ENCODE peak calls at places on chromosome 20, in four cellular contexts. O is neural progenitor cell, Y is Peyer's patch, V is SJSA1. G is an unnamed sample.

GRCh38 chr20:21103582-21104465 is 2.3 kb downstream of the LINC00237 start:
- DNase-seq in Y (no peak), O (peak; percentile 52), V (no peak), G (no peak)

GRCh38 chr20:35953411-35954199 is 697 bp downstream of the SCAND1 start:
- DNase-seq in Y (peak; percentile 74), V (no peak), O (peak; percentile 69), G (peak; percentile 89)

GRCh38 chr20:61762886-61763739 is 302.6 kb downstream of the TAF4 start:
- DNase-seq in Y (peak; percentile 14), V (no peak), O (no peak), G (peak; percentile 81)

GRCh38 chr20:38304845-38305447 is 990 bp downstream of the BPI start:
- DNase-seq in Y (no peak), O (peak; percentile 36), V (no peak), G (no peak)

GRCh38 chr20:63323298-63323820 is 30.4 kb downstream of the COL20A1 start:
- DNase-seq in O (no peak), V (no peak), Y (no peak), G (peak; percentile 51)

GRCh38 chr20:19973920-19974620 is 43.1 kb upstream of the NAA20 start:
- DNase-seq in V (no peak), O (no peak), Y (no peak), G (no peak)

GRCh38 chr20:5741089-5741488 is 9.1 kb upstream of the SHLD1 start:
- DNase-seq in Y (no peak), O (no peak), V (no peak), G (no peak)

GRCh38 chr20:23003077-23003476 is 32.0 kb upstream of the SSTR4 start:
- DNase-seq in O (no peak), Y (no peak), V (no peak), G (no peak)

GRCh38 chr20:32929162-32929561 is 70.4 kb downstream of the EFCAB8 start:
- DNase-seq in V (no peak), Y (no peak), O (no peak), G (no peak)

GRCh38 chr20:23180451-23180921 is 94.4 kb upstream of the CD93 start:
- DNase-seq in V (peak; percentile 80), Y (no peak), O (no peak), G (no peak)

GRCh38 chr20:60586417-60587105 is 628.3 kb downstream of the CDH26 start:
- DNase-seq in O (no peak), V (no peak), Y (no peak), G (no peak)

GRCh38 chr20:63775096-63775978 is 35.8 kb downstream of the SLC2A4RG start:
- DNase-seq in Y (no peak), V (no peak), O (peak; percentile 95), G (peak; percentile 85)

GRCh38 chr20:1857403-1857941 is 37.7 kb upstream of the SIRPA start:
- DNase-seq in O (no peak), Y (no peak), V (no peak), G (no peak)

GRCh38 chr20:62048821-62049291 is 16.8 kb downstream of the TAF4 start:
- DNase-seq in V (no peak), Y (peak; percentile 25), O (no peak), G (peak; percentile 84)

GRCh38 chr20:51545515-51545914 is 3.0 kb upstream of the NFATC2 start:
- DNase-seq in V (no peak), Y (no peak), O (no peak), G (no peak)
- H3K27me3 ChIP-seq in V (peaks cover 22% of the 10 kb centered on the region), Y (no peaks in the 10 kb centered on the region), O (peaks cover 70% of the 10 kb centered on the region), G (peaks cover 65% of the 10 kb centered on the region)

GRCh38 chr20:18403269-18403668 is 63.6 kb downstream of the DZANK1 start:
- DNase-seq in V (no peak), Y (no peak), O (no peak), G (no peak)
- H3K27ac ChIP-seq in V (no peak overlapping the region), Y (no peak overlapping the region), O (no peak overlapping the region), G (no peak overlapping the region)

GRCh38 chr20:10648651-10649050 is 25.1 kb downstream of the JAG1 start:
- DNase-seq in Y (no peak), V (peak; percentile 86), O (no peak), G (no peak)
- H3K27me3 ChIP-seq in Y (no peaks in the 10 kb centered on the region), V (no peaks in the 10 kb centered on the region), O (no peaks in the 10 kb centered on the region), G (no peaks in the 10 kb centered on the region)

GRCh38 chr20:17904027-17904426 is 64.6 kb downstream of the SNX5 start:
- DNase-seq in O (no peak), Y (no peak), V (no peak), G (no peak)
- H3K27ac ChIP-seq in O (no peak overlapping the region), Y (no peak overlapping the region), V (no peak overlapping the region), G (no peak overlapping the region)

DNA sequence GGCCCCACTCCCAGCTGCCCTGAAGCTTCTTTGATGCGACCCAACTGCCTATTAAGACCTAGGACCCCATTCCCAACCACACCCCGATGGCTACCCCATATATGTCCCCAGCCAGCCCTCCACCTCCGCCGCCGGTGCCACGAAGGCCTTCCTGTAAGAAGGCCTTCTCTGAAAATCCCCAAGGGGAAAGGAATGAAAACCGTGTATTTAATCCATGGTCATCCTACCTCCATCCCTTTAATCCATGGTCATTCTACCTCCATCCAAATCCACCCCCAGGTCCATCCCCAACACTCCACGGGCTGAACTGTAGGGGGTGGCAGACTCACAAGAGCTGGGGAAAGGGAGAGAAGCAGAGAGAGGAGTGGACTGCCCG is 545 bp upstream of the VSX1 start:
- DNase-seq in V (no peak), O (peak; percentile 22), Y (no peak), G (peak; percentile 54)
- H3K27me3 ChIP-seq in V (peaks cover 74% of the 10 kb centered on the region), O (peaks cover 100% of the 10 kb centered on the region), Y (peaks cover 40% of the 10 kb centered on the region), G (peaks cover 94% of the 10 kb centered on the region)

DNA sequence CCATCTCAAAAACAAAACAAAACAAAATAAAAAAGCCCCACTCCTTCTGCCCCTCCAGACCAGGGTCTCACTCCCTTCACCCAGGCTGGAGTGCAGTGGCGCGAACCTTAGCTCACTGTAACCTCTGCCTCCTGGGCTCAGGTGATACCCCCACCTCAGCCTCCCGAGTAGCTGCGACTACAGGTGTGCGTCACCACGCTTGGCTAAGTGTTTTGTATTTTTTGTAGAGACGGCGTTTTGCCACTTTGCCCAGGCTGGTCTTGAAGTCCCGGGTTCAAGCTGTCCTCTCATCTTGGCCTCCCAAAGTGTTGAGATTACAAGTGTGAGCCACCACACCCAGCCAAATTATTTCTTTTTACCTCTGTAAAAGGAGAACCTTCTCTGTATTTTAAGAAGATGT is 110.1 kb downstream of the NCOA3 start:
- DNase-seq in O (no peak), V (no peak), Y (no peak), G (no peak)
- H3K27ac ChIP-seq in O (no peak overlapping the region), V (no peak overlapping the region), Y (no peak overlapping the region), G (no peak overlapping the region)

GRCh38 chr20:11952621-11953020 is 34.9 kb downstream of the BTBD3 start:
- DNase-seq in O (no peak), V (no peak), Y (no peak), G (no peak)

GRCh38 chr20:11949711-11950110 is 32.0 kb downstream of the BTBD3 start:
- DNase-seq in V (no peak), O (no peak), Y (no peak), G (no peak)

GRCh38 chr20:11948809-11949208 is 31.1 kb downstream of the BTBD3 start:
- DNase-seq in O (no peak), V (no peak), Y (no peak), G (no peak)
- H3K27me3 ChIP-seq in O (no peaks in the 10 kb centered on the region), V (no peaks in the 10 kb centered on the region), Y (no peaks in the 10 kb centered on the region), G (no peaks in the 10 kb centered on the region)

GRCh38 chr20:41126719-41127118 is 10.6 kb upstream of the PLCG1 start:
- DNase-seq in Y (no peak), V (no peak), O (no peak), G (peak; percentile 54)

GRCh38 chr20:41125530-41126457 is 11.5 kb upstream of the PLCG1 start:
- DNase-seq in V (no peak), Y (no peak), O (no peak), G (peak; percentile 59)

GRCh38 chr20:41121399-41121798 is 15.9 kb upstream of the PLCG1 start:
- DNase-seq in O (no peak), V (no peak), Y (no peak), G (no peak)

GRCh38 chr20:41123636-41124035 is 13.7 kb upstream of the PLCG1 start:
- DNase-seq in Y (no peak), V (no peak), O (no peak), G (no peak)

DNA sequence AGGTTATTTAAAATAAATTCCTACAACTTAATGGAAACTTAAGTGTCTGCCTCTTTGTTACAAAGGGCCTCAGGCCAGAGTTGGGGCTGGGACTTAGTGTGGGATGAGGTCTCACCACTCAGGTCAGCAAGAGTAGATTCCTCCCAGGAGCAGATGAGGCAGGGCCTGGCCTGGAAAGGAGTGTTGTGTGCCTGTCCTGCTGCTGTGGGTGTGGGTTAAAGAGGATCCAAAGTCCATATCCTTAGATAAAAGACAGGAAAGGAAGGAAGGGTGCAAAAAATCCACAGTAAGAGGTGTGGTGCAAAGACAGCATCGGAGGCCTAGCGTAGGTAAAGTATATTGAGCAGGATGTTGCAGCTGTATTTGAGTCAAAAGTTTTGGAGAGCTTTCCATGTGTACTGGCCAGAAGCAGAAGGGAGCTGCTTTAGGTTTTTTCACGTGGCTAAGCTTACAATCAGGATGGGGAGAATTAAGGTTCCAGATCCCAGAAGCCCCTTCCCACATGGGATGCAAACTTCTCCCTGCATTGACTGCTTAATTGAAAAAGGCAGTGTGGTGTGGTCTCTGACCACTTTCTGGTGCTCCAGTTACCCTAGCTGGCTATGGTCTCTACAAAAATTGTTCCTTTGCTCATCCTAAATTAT is 12.8 kb upstream of the PLCG1 start:
- DNase-seq in Y (no peak), V (no peak), O (no peak), G (peak; percentile 64)
- H3K27ac ChIP-seq in Y (no peak overlapping the region), V (no peak overlapping the region), O (no peak overlapping the region), G (no peak overlapping the region)

GRCh38 chr20:51275816-51276215 is 252.9 kb upstream of the KCNG1 start:
- DNase-seq in V (no peak), Y (no peak), O (no peak), G (no peak)

GRCh38 chr20:51275181-51275580 is 252.3 kb upstream of the KCNG1 start:
- DNase-seq in V (no peak), Y (no peak), O (no peak), G (no peak)

GRCh38 chr20:51269671-51270070 is 246.8 kb upstream of the KCNG1 start:
- DNase-seq in V (no peak), O (no peak), Y (no peak), G (no peak)

GRCh38 chr20:51276331-51276730 is 253.4 kb upstream of the KCNG1 start:
- DNase-seq in V (no peak), Y (no peak), O (no peak), G (no peak)

GRCh38 chr20:51272392-51272791 is 249.5 kb upstream of the KCNG1 start:
- DNase-seq in O (no peak), Y (no peak), V (no peak), G (no peak)
- H3K27me3 ChIP-seq in O (no peaks in the 10 kb centered on the region), Y (no peaks in the 10 kb centered on the region), V (peaks cover 6% of the 10 kb centered on the region), G (no peaks in the 10 kb centered on the region)